ENCODE peak calls at places on chromosomes 12 and 14, in seven cellular contexts. E, B, U, X, V, N and Q are unnamed samples.

GRCh38 chr14:90829677-90830076 is 13.4 kb upstream of the TTC7B start:
- DNase-seq in E (no peak), B (no peak), U (no peak), X (no peak), V (no peak), N (no peak), Q (no peak)

GRCh38 chr12:120175537-120175936 is 19.0 kb downstream of the GCN1 start:
- DNase-seq in E (no peak), B (no peak), U (no peak), X (no peak), V (no peak), N (no peak), Q (no peak)

GRCh38 chr12:6701078-6701768 is 608 bp upstream of the PIANP start:
- DNase-seq in E (no peak), B (no peak), U (no peak), X (no peak), V (no peak), N (no peak), Q (no peak)

GRCh38 chr12:44224399-44224798 is 388.5 kb downstream of the TMEM117 start:
- DNase-seq in E (no peak), B (no peak), U (no peak), X (no peak), V (no peak), N (no peak), Q (no peak)

GRCh38 chr12:11695321-11695720 is 45.8 kb downstream of the ETV6 start:
- DNase-seq in E (no peak), B (peak; percentile 34), U (no peak), X (no peak), V (no peak), N (no peak), Q (no peak)

GRCh38 chr12:9888665-9889273 is 7.5 kb downstream of the KLRF2 start:
- DNase-seq in E (no peak), B (no peak), U (no peak), X (no peak), V (no peak), N (no peak), Q (no peak)

GRCh38 chr14:89841855-89842254 is 112.7 kb downstream of the EFCAB11 start:
- DNase-seq in E (no peak), B (no peak), U (peak; percentile 44), X (no peak), V (no peak), N (no peak), Q (no peak)

GRCh38 chr12:108115746-108116125 is 13.4 kb upstream of the WSCD2 start:
- DNase-seq in E (no peak), B (no peak), U (no peak), X (no peak), V (no peak), N (no peak), Q (no peak)

GRCh38 chr12:76490763-76491162 is 68.8 kb downstream of the OSBPL8 start:
- DNase-seq in E (no peak), B (no peak), U (no peak), X (no peak), V (no peak), N (no peak), Q (no peak)

GRCh38 chr14:68662395-68662794 is 130.5 kb downstream of the ZFP36L1 start:
- DNase-seq in E (no peak), B (no peak), U (no peak), X (no peak), V (no peak), N (no peak), Q (no peak)

GRCh38 chr14:56650075-56650474 is 70.5 kb downstream of the TMEM260 start:
- DNase-seq in E (no peak), B (no peak), U (no peak), X (no peak), V (no peak), N (no peak), Q (no peak)

GRCh38 chr12:75933136-75933535 is 98.4 kb downstream of the PHLDA1 start:
- DNase-seq in E (no peak), B (peak; percentile 90), U (no peak), X (no peak), V (no peak), N (no peak), Q (no peak)

GRCh38 chr14:105830171-105830570 is 303.8 kb downstream of the TMEM121 start:
- DNase-seq in E (no peak), B (no peak), U (no peak), X (no peak), V (no peak), N (no peak), Q (no peak)

GRCh38 chr12:103930787-103931536 is 752 bp downstream of the HSP90B1 start:
- DNase-seq in E (peak; percentile 33), B (peak; percentile 54), U (peak; percentile 28), X (no peak), V (no peak), N (no peak), Q (peak; percentile 11)

GRCh38 chr12:42213023-42213422 is 25.0 kb downstream of the YAF2 start:
- DNase-seq in E (no peak), B (no peak), U (no peak), X (no peak), V (no peak), N (no peak), Q (no peak)

GRCh38 chr12:45244561-45245348 is 28.9 kb downstream of the ANO6 start:
- DNase-seq in E (no peak), B (peak; percentile 77), U (no peak), X (peak; percentile 56), V (no peak), N (no peak), Q (no peak)

GRCh38 chr14:100523536-100524025 is 63.6 kb downstream of the BEGAIN start:
- DNase-seq in E (no peak), B (no peak), U (peak; percentile 4), X (no peak), V (no peak), N (no peak), Q (no peak)

GRCh38 chr12:82279597-82279996 is 78.6 kb downstream of the CCDC59 start:
- DNase-seq in E (no peak), B (no peak), U (no peak), X (no peak), V (no peak), N (no peak), Q (no peak)

GRCh38 chr14:37551119-37551518 is 43.9 kb downstream of the FOXA1 start:
- DNase-seq in E (no peak), B (no peak), U (no peak), X (no peak), V (no peak), N (no peak), Q (no peak)

GRCh38 chr14:47102472-47102871 is 450.9 kb upstream of the RPL10L start:
- DNase-seq in E (no peak), B (no peak), U (no peak), X (no peak), V (no peak), N (no peak), Q (no peak)

GRCh38 chr14:75427482-75428229 is at the start of gene JDP2:
- DNase-seq in E (peak; percentile 96), B (peak; percentile 92), U (peak; percentile 82), X (no peak), V (peak; percentile 83), N (peak; percentile 99), Q (peak; percentile 63)

DNA sequence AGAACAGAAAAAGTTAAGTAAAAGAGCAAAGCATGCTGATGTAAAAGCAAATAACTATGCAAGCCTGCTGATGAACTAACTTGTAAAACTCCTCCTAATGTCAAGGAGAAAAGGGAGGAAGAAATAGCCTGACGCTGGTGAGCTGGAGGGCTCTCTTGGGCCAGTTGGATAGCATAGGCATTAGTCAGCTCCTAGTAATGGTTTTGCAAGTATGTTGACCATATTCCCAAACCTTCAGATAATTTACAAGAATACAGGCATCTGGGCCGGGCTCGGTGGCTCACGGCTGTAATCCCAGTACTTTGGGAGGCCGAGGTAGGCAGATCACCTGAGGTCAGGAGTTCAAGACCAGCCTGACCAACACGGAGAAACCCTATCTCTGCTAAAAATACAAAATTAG is 871.4 kb downstream of the C12orf50 start:
- DNase-seq in E (no peak), B (peak; percentile 97), U (no peak), X (no peak), V (no peak), N (peak; percentile 41), Q (no peak)
- TF ChIP-seq CTCF in E (no peak), B (no peak), U (no peak), X (no peak), V (no peak), N (no peak), Q (no peak)

GRCh38 chr14:93734961-93735360 is 53.3 kb downstream of the PRIMA1 start:
- DNase-seq in E (no peak), B (no peak), U (no peak), X (no peak), V (no peak), N (no peak), Q (no peak)

GRCh38 chr14:93732524-93732923 is 55.8 kb downstream of the PRIMA1 start:
- DNase-seq in E (no peak), B (no peak), U (no peak), X (no peak), V (no peak), N (no peak), Q (no peak)

GRCh38 chr14:93733231-93733630 is 55.1 kb downstream of the PRIMA1 start:
- DNase-seq in E (no peak), B (no peak), U (no peak), X (no peak), V (no peak), N (no peak), Q (no peak)

GRCh38 chr14:93734086-93734822 is 54.0 kb downstream of the PRIMA1 start:
- DNase-seq in E (no peak), B (no peak), U (peak; percentile 81), X (no peak), V (no peak), N (no peak), Q (no peak)

GRCh38 chr14:93733646-93734045 is 54.6 kb downstream of the PRIMA1 start:
- DNase-seq in E (no peak), B (no peak), U (no peak), X (no peak), V (no peak), N (no peak), Q (no peak)
- TF ChIP-seq CTCF in E (no peak), B (no peak), U (no peak), X (no peak), V (no peak), N (no peak), Q (no peak)

DNA sequence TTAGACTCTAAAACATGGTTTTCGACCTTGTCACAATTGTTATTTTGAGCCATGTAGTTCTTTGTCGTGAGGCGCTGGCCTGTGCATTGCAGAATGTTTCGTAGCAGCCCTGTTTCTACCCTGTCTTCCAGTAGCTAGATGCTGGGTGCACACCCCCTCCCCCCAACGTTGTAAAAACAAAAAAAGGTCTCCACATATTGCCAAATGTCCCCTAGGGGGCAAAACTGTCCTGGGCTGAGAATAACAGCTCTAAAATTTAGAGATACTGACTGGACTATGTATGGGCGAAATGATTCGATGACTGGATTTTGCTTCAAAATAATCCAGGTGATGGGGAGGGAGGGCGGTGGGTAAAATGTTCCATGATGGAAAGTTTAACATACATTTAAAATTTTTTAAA is 126.1 kb upstream of the FUT8 start:
- DNase-seq in E (no peak), B (peak; percentile 42), U (no peak), X (no peak), V (no peak), N (no peak), Q (no peak)
- TF ChIP-seq CTCF in E (no peak), B (peak; percentile 26), U (no peak), X (peak; percentile 48), V (peak; percentile 51), N (peak; percentile 56), Q (peak; percentile 15)

DNA sequence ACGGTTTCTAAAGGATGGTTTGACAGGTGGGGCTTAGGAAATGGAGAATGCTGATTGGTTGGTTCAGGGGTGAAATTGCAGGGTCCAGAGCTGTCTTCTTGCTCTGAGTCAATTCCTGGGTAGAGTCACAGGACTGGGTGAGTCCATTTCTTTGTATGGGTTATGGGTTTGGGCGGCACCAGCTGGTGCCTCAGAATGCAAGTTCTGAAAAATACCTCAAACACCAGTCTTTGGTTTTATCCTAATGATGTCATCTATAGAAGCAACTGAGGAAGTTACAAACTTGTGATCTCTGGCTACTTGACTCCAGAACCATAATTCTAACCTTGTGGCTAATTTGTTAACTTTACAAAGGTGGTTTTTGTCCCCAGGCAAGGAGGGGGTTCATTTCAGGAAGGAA is 47.6 kb upstream of the EIF5 start:
- DNase-seq in E (no peak), B (no peak), U (no peak), X (no peak), V (no peak), N (no peak), Q (no peak)
- TF ChIP-seq CTCF in E (no peak), B (no peak), U (no peak), X (no peak), V (no peak), N (no peak), Q (no peak)